ENCODE peak calls at places on chromosome 6, in six cellular contexts. One of them, this sample, is unnamed. For H3K4me1, the result is how much of the 10 kb centered on the place peaks cover.

GRCh38 chr6:135094403-135094821 is 39.8 kb upstream of the HBS1L start:
- DNase-seq in left ventricle myocardium inferior: no peak
- DNase-seq in mammary epithelial cell: peak
- DNase-seq in ovary: no peak
- DNase-seq in A549: no peak
- DNase-seq in tibial artery: no peak
- DNase-seq in this sample: no peak

GRCh38 chr6:43286995-43287716 is 10.9 kb upstream of the SLC22A7 start:
- DNase-seq in left ventricle myocardium inferior: no peak
- DNase-seq in mammary epithelial cell: no peak
- DNase-seq in ovary: no peak
- DNase-seq in A549: no peak
- DNase-seq in tibial artery: no peak
- DNase-seq in this sample: no peak

GRCh38 chr6:90107721-90108364 is 188.8 kb downstream of the BACH2 start:
- DNase-seq in left ventricle myocardium inferior: no peak
- DNase-seq in mammary epithelial cell: peak
- DNase-seq in ovary: no peak
- DNase-seq in A549: no peak
- DNase-seq in tibial artery: no peak
- DNase-seq in this sample: no peak

GRCh38 chr6:19749722-19750121 is 87.4 kb upstream of the ID4 start:
- DNase-seq in left ventricle myocardium inferior: no peak
- DNase-seq in mammary epithelial cell: no peak
- DNase-seq in ovary: no peak
- DNase-seq in A549: no peak
- DNase-seq in tibial artery: no peak
- DNase-seq in this sample: no peak

GRCh38 chr6:24451581-24452041 is 37.8 kb downstream of the GPLD1 start:
- DNase-seq in left ventricle myocardium inferior: no peak
- DNase-seq in mammary epithelial cell: no peak
- DNase-seq in ovary: no peak
- DNase-seq in A549: no peak
- DNase-seq in tibial artery: no peak
- DNase-seq in this sample: no peak

GRCh38 chr6:142518126-142518525 is 216.3 kb downstream of the ADGRG6 start:
- DNase-seq in left ventricle myocardium inferior: no peak
- DNase-seq in mammary epithelial cell: peak
- DNase-seq in ovary: no peak
- DNase-seq in A549: no peak
- DNase-seq in tibial artery: no peak
- DNase-seq in this sample: no peak

GRCh38 chr6:35036059-35036827 is 104.9 kb downstream of the TCP11 start:
- DNase-seq in left ventricle myocardium inferior: no peak
- DNase-seq in mammary epithelial cell: no peak
- DNase-seq in ovary: no peak
- DNase-seq in A549: no peak
- DNase-seq in tibial artery: no peak
- DNase-seq in this sample: no peak

GRCh38 chr6:156279306-156279969 is 497.7 kb upstream of the ARID1B start:
- DNase-seq in left ventricle myocardium inferior: no peak
- DNase-seq in mammary epithelial cell: no peak
- DNase-seq in ovary: no peak
- DNase-seq in A549: no peak
- DNase-seq in tibial artery: no peak
- DNase-seq in this sample: no peak

GRCh38 chr6:19714415-19715165 is 122.6 kb upstream of the ID4 start:
- DNase-seq in left ventricle myocardium inferior: no peak
- DNase-seq in mammary epithelial cell: no peak
- DNase-seq in ovary: no peak
- DNase-seq in A549: no peak
- DNase-seq in tibial artery: no peak
- DNase-seq in this sample: no peak

GRCh38 chr6:146543211-146543939 is at the start of gene RAB32:
- DNase-seq in left ventricle myocardium inferior: peak
- DNase-seq in mammary epithelial cell: peak
- DNase-seq in ovary: peak
- DNase-seq in A549: peak
- DNase-seq in tibial artery: peak
- DNase-seq in this sample: no peak

GRCh38 chr6:95087394-95088097 is 489.8 kb upstream of the MANEA start:
- DNase-seq in left ventricle myocardium inferior: no peak
- DNase-seq in mammary epithelial cell: peak
- DNase-seq in ovary: no peak
- DNase-seq in A549: no peak
- DNase-seq in tibial artery: no peak
- DNase-seq in this sample: peak

GRCh38 chr6:12577124-12577845 is 139.3 kb upstream of the PHACTR1 start:
- DNase-seq in left ventricle myocardium inferior: no peak
- DNase-seq in mammary epithelial cell: no peak
- DNase-seq in ovary: no peak
- DNase-seq in A549: no peak
- DNase-seq in tibial artery: no peak
- DNase-seq in this sample: no peak

GRCh38 chr6:10465633-10466499 is 51.0 kb upstream of the TFAP2A start:
- DNase-seq in left ventricle myocardium inferior: no peak
- DNase-seq in mammary epithelial cell: peak
- DNase-seq in ovary: no peak
- DNase-seq in A549: peak
- DNase-seq in tibial artery: no peak
- DNase-seq in this sample: no peak

GRCh38 chr6:130417951-130418350 is 52.1 kb downstream of the TMEM200A start:
- DNase-seq in left ventricle myocardium inferior: no peak
- DNase-seq in mammary epithelial cell: peak
- DNase-seq in ovary: no peak
- DNase-seq in A549: no peak
- DNase-seq in tibial artery: no peak
- DNase-seq in this sample: no peak

GRCh38 chr6:324116-324728 is 31.9 kb downstream of the DUSP22 start:
- DNase-seq in left ventricle myocardium inferior: no peak
- DNase-seq in mammary epithelial cell: no peak
- DNase-seq in ovary: no peak
- DNase-seq in A549: no peak
- DNase-seq in tibial artery: no peak
- DNase-seq in this sample: no peak

GRCh38 chr6:112372213-112372806 is 25.2 kb downstream of the RFPL4B start:
- DNase-seq in left ventricle myocardium inferior: no peak
- DNase-seq in mammary epithelial cell: no peak
- DNase-seq in ovary: no peak
- DNase-seq in A549: peak
- DNase-seq in tibial artery: no peak
- DNase-seq in this sample: no peak

GRCh38 chr6:56387621-56388413 is 140.4 kb upstream of the COL21A1 start:
- DNase-seq in left ventricle myocardium inferior: no peak
- DNase-seq in mammary epithelial cell: peak
- DNase-seq in ovary: no peak
- DNase-seq in A549: no peak
- DNase-seq in tibial artery: no peak
- DNase-seq in this sample: no peak

GRCh38 chr6:28764761-28765282 is 159.0 kb downstream of the TRIM27 start:
- DNase-seq in left ventricle myocardium inferior: no peak
- DNase-seq in mammary epithelial cell: no peak
- DNase-seq in ovary: no peak
- DNase-seq in A549: no peak
- DNase-seq in tibial artery: no peak
- DNase-seq in this sample: no peak

GRCh38 chr6:43468748-43469681 is 8.4 kb upstream of the TJAP1 start:
- DNase-seq in left ventricle myocardium inferior: peak
- DNase-seq in mammary epithelial cell: no peak
- DNase-seq in ovary: no peak
- DNase-seq in A549: no peak
- DNase-seq in tibial artery: no peak
- DNase-seq in this sample: no peak

GRCh38 chr6:108074057-108074358 is 533 bp downstream of the OSTM1 start:
- DNase-seq in left ventricle myocardium inferior: no peak
- DNase-seq in mammary epithelial cell: no peak
- DNase-seq in ovary: no peak
- DNase-seq in A549: no peak
- DNase-seq in tibial artery: no peak
- DNase-seq in this sample: no peak

GRCh38 chr6:113989675-113990074 is 18.7 kb upstream of the HDAC2 start:
- DNase-seq in left ventricle myocardium inferior: no peak
- DNase-seq in mammary epithelial cell: no peak
- DNase-seq in ovary: no peak
- DNase-seq in A549: no peak
- DNase-seq in tibial artery: no peak
- DNase-seq in this sample: no peak

GRCh38 chr6:113347420-113347819 is 509.7 kb upstream of the MARCKS start:
- DNase-seq in left ventricle myocardium inferior: no peak
- DNase-seq in mammary epithelial cell: no peak
- DNase-seq in ovary: no peak
- DNase-seq in A549: no peak
- DNase-seq in tibial artery: no peak
- DNase-seq in this sample: no peak

GRCh38 chr6:68333444-68333843 is 301.6 kb upstream of the ADGRB3 start:
- DNase-seq in left ventricle myocardium inferior: no peak
- DNase-seq in mammary epithelial cell: no peak
- DNase-seq in ovary: no peak
- DNase-seq in A549: no peak
- DNase-seq in tibial artery: no peak
- DNase-seq in this sample: no peak

GRCh38 chr6:169227116-169227515 is 26.5 kb downstream of the THBS2 start:
- DNase-seq in left ventricle myocardium inferior: no peak
- DNase-seq in mammary epithelial cell: no peak
- DNase-seq in ovary: no peak
- DNase-seq in A549: no peak
- DNase-seq in tibial artery: no peak
- DNase-seq in this sample: no peak

GRCh38 chr6:137927777-137928218 is 60.7 kb downstream of the TNFAIP3 start:
- DNase-seq in left ventricle myocardium inferior: no peak
- DNase-seq in mammary epithelial cell: peak
- DNase-seq in ovary: no peak
- DNase-seq in A549: no peak
- DNase-seq in tibial artery: no peak
- DNase-seq in this sample: no peak

GRCh38 chr6:71107935-71108420 is 151.1 kb upstream of the B3GAT2 start:
- DNase-seq in left ventricle myocardium inferior: no peak
- DNase-seq in mammary epithelial cell: peak
- DNase-seq in ovary: peak
- DNase-seq in A549: no peak
- DNase-seq in tibial artery: no peak
- DNase-seq in this sample: no peak

GRCh38 chr6:46323312-46323965 is 152.7 kb upstream of the ENPP5 start:
- DNase-seq in left ventricle myocardium inferior: no peak
- DNase-seq in mammary epithelial cell: peak
- DNase-seq in ovary: peak
- DNase-seq in A549: no peak
- DNase-seq in tibial artery: peak
- DNase-seq in this sample: no peak

GRCh38 chr6:56984374-56984773 is 29.5 kb downstream of the BEND6 start:
- DNase-seq in left ventricle myocardium inferior: no peak
- DNase-seq in mammary epithelial cell: peak
- DNase-seq in ovary: no peak
- DNase-seq in A549: no peak
- DNase-seq in tibial artery: no peak
- DNase-seq in this sample: no peak

GRCh38 chr6:104325341-104326172 is 534.2 kb downstream of the HACE1 start:
- DNase-seq in left ventricle myocardium inferior: no peak
- DNase-seq in mammary epithelial cell: peak
- DNase-seq in ovary: no peak
- DNase-seq in A549: peak
- DNase-seq in tibial artery: no peak
- DNase-seq in this sample: no peak

GRCh38 chr6:133130863-133131262 is 110.3 kb upstream of the EYA4 start:
- DNase-seq in left ventricle myocardium inferior: peak
- DNase-seq in mammary epithelial cell: peak
- DNase-seq in ovary: no peak
- DNase-seq in A549: peak
- DNase-seq in tibial artery: no peak
- DNase-seq in this sample: peak

GRCh38 chr6:104606361-104606760 is 253.4 kb downstream of the HACE1 start:
- DNase-seq in left ventricle myocardium inferior: no peak
- DNase-seq in mammary epithelial cell: no peak
- DNase-seq in ovary: no peak
- DNase-seq in A549: no peak
- DNase-seq in tibial artery: no peak
- DNase-seq in this sample: no peak

GRCh38 chr6:143397229-143398222 is 53.0 kb downstream of the ADAT2 start:
- DNase-seq in left ventricle myocardium inferior: no peak
- DNase-seq in mammary epithelial cell: peak
- DNase-seq in ovary: peak
- DNase-seq in A549: peak
- DNase-seq in tibial artery: peak
- DNase-seq in this sample: peak

GRCh38 chr6:100512203-100512862 is 47.6 kb upstream of the SIM1 start:
- DNase-seq in left ventricle myocardium inferior: no peak
- DNase-seq in mammary epithelial cell: peak
- DNase-seq in ovary: no peak
- DNase-seq in A549: no peak
- DNase-seq in tibial artery: no peak
- DNase-seq in this sample: no peak

GRCh38 chr6:37308084-37308817 is 45.5 kb upstream of the RNF8 start:
- DNase-seq in left ventricle myocardium inferior: no peak
- DNase-seq in mammary epithelial cell: no peak
- DNase-seq in ovary: no peak
- DNase-seq in A549: no peak
- DNase-seq in tibial artery: no peak
- DNase-seq in this sample: no peak
- H3K4me1 ChIP-seq in left ventricle myocardium inferior: under half
- H3K4me1 ChIP-seq in mammary epithelial cell: under half
- H3K4me1 ChIP-seq in ovary: under half
- H3K4me1 ChIP-seq in A549: under half
- H3K4me1 ChIP-seq in tibial artery: under half
- H3K4me1 ChIP-seq in this sample: under half

GRCh38 chr6:21751608-21752007 is 158.1 kb downstream of the SOX4 start:
- DNase-seq in left ventricle myocardium inferior: no peak
- DNase-seq in mammary epithelial cell: no peak
- DNase-seq in ovary: no peak
- DNase-seq in A549: no peak
- DNase-seq in tibial artery: no peak
- DNase-seq in this sample: no peak
- H3K4me1 ChIP-seq in left ventricle myocardium inferior: under half
- H3K4me1 ChIP-seq in mammary epithelial cell: half or more
- H3K4me1 ChIP-seq in ovary: under half
- H3K4me1 ChIP-seq in A549: half or more
- H3K4me1 ChIP-seq in tibial artery: under half
- H3K4me1 ChIP-seq in this sample: under half

GRCh38 chr6:52394251-52394666 is 25.9 kb upstream of the EFHC1 start:
- DNase-seq in left ventricle myocardium inferior: no peak
- DNase-seq in mammary epithelial cell: no peak
- DNase-seq in ovary: no peak
- DNase-seq in A549: no peak
- DNase-seq in tibial artery: no peak
- DNase-seq in this sample: no peak
- H3K4me1 ChIP-seq in left ventricle myocardium inferior: under half
- H3K4me1 ChIP-seq in mammary epithelial cell: under half
- H3K4me1 ChIP-seq in ovary: under half
- H3K4me1 ChIP-seq in A549: under half
- H3K4me1 ChIP-seq in tibial artery: under half
- H3K4me1 ChIP-seq in this sample: under half

DNA sequence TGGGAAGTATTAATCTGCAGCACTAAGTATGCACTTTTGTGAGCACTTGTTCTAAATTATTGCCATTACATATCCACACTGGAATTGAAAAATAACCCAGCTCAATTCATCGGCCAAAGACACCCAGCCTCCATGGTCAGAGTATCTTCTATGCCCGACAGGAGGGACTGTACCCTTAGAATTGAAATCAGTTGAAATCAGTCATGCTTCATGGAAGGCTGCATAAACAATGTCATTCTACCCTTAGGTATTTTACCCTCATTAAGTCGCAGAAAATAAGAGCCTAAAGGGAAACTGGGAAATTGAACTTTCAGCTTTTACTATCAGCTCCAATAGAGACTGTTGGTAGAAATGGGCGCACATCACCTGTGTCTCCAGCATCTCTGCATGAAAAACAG is 2.9 kb upstream of the RAMACL start:
- DNase-seq in left ventricle myocardium inferior: no peak
- DNase-seq in mammary epithelial cell: no peak
- DNase-seq in ovary: no peak
- DNase-seq in A549: no peak
- DNase-seq in tibial artery: no peak
- DNase-seq in this sample: no peak
- H3K4me1 ChIP-seq in left ventricle myocardium inferior: under half
- H3K4me1 ChIP-seq in mammary epithelial cell: under half
- H3K4me1 ChIP-seq in ovary: under half
- H3K4me1 ChIP-seq in A549: under half
- H3K4me1 ChIP-seq in tibial artery: under half
- H3K4me1 ChIP-seq in this sample: under half